ENCODE peak calls at places on chromosomes 7 and 10, in nine cellular contexts. C is ascending aorta, S is GM23338, A is GM13977, U is fibroblast of the aortic adventitia, M is progenitor cell of endocrine pancreas, K is Calu3, B is endothelial cell, W is fibroblast of pulmonary artery. Y is an unnamed sample.
A peak's percentile ranks its signal among the peaks of the same experiment; 100 is the strongest.

GRCh38 chr7:92432299-92432946 is 14.9 kb upstream of the GATAD1 start:
- DNase-seq in K (no peak), C (no peak), U (no peak), W (no peak), A (no peak), M (no peak), B (no peak), S (no peak), Y (no peak)

GRCh38 chr10:123069271-123069670 is 60.5 kb downstream of the ACADSB start:
- DNase-seq in S (no peak), A (no peak), M (no peak), B (no peak), K (no peak), C (no peak), U (no peak), W (no peak), Y (no peak)

GRCh38 chr10:132030898-132031463 is 34.8 kb upstream of the JAKMIP3 start:
- DNase-seq in K (no peak), U (no peak), A (no peak), W (no peak), M (no peak), S (no peak), B (no peak), C (no peak), Y (no peak)

GRCh38 chr7:139095194-139095659 is 14.3 kb downstream of the ZC3HAV1 start:
- DNase-seq in W (no peak), U (no peak), C (no peak), S (no peak), K (no peak), B (no peak), M (no peak), A (peak; percentile 86), Y (peak; percentile 85)

GRCh38 chr7:4720225-4720624 is 38.1 kb downstream of the FOXK1 start:
- DNase-seq in S (no peak), W (no peak), U (no peak), M (no peak), K (no peak), B (no peak), A (no peak), C (no peak), Y (no peak)

GRCh38 chr10:50260791-50261281 is 9.5 kb upstream of the ASAH2 start:
- DNase-seq in U (no peak), S (no peak), M (no peak), K (no peak), C (no peak), B (no peak), W (no peak), A (peak; percentile 74), Y (peak; percentile 77)

GRCh38 chr7:66142334-66142733 is 27.7 kb downstream of the CRCP start:
- DNase-seq in S (no peak), A (no peak), M (no peak), B (no peak), C (no peak), W (no peak), K (no peak), U (no peak), Y (no peak)

GRCh38 chr7:49398730-49399129 is 374.7 kb upstream of the VWC2 start:
- DNase-seq in U (no peak), S (no peak), A (no peak), K (no peak), M (no peak), B (no peak), C (no peak), W (peak; percentile 0), Y (no peak)

GRCh38 chr10:131778385-131778784 is 122.4 kb upstream of the PPP2R2D start:
- DNase-seq in S (no peak), C (no peak), W (no peak), M (no peak), U (no peak), A (no peak), K (no peak), B (no peak), Y (no peak)

GRCh38 chr7:66043681-66044497 is 31.7 kb upstream of the ASL start:
- DNase-seq in M (no peak), U (peak; percentile 25), A (peak; percentile 33), C (peak; percentile 66), B (peak; percentile 41), W (peak; percentile 31), K (peak; percentile 39), S (peak; percentile 83), Y (peak; percentile 36)

GRCh38 chr7:101179780-101180755 is at the start of gene NAT16:
- DNase-seq in W (no peak), K (no peak), U (no peak), A (no peak), B (no peak), M (no peak), S (peak; percentile 69), C (no peak), Y (no peak)

GRCh38 chr7:34061175-34061574 is 155.8 kb downstream of the BMPER start:
- DNase-seq in K (no peak), M (no peak), B (no peak), C (no peak), A (no peak), W (peak; percentile 92), S (no peak), U (peak; percentile 97), Y (no peak)

GRCh38 chr10:28734940-28735759 is 57.8 kb downstream of the BAMBI start:
- DNase-seq in B (no peak), W (peak; percentile 85), A (no peak), M (no peak), S (no peak), U (peak; percentile 98), K (peak; percentile 55), C (no peak), Y (no peak)

GRCh38 chr10:105742184-105742583 is 1101.1 kb downstream of the SORCS3 start:
- DNase-seq in U (no peak), C (no peak), S (no peak), M (no peak), W (no peak), K (no peak), B (no peak), A (no peak), Y (no peak)

GRCh38 chr7:124765401-124766352 is at the start of gene GPR37:
- DNase-seq in U (peak; percentile 51), S (peak; percentile 89), A (peak; percentile 77), M (peak; percentile 54), K (peak; percentile 85), W (peak; percentile 29), B (peak; percentile 66), C (peak; percentile 75), Y (peak; percentile 49)

GRCh38 chr7:13071999-13072398 is 384.6 kb downstream of the ARL4A start:
- DNase-seq in W (no peak), M (no peak), S (no peak), C (no peak), U (peak; percentile 6), A (no peak), B (no peak), K (no peak), Y (no peak)

GRCh38 chr7:111005445-111005844 is 85.5 kb upstream of the LRRN3 start:
- DNase-seq in M (no peak), B (no peak), A (no peak), S (no peak), K (no peak), W (no peak), C (no peak), U (no peak), Y (no peak)

DNA sequence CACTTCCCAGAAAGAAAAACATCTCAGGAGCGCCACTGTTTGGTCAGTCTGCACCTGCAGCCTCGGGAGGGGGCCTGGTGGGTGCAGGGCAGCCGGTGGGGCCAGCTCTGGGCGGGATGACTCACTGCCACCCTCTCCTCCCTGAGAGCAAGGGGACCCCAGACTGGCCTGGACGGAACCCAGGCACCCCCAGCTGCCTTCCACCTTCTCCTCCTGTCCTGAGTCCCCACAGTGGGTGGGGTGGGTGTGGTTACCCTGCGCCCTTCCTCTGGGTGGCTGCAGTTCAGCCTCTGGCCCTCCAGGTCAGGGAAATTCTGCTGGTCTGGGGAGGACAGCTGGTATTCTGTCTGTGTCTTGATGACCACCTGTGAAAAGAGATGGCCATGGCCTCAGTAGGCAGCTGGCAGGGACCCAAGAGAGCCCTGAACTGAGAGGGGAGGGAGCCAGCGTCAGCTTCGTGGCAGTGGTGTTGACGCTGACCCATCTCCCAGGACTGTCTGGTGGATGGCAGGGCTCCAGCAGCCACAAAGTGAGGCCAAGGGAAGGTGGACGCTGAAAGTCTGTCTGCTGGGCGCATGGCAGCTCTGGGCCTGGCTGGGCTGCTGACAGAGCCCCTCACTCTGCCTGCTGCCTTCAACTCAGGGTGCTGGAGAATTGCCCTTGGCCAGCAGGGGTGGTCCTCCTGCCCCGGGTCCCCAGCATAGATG is 8.9 kb downstream of the CALY start:
- DNase-seq in K (no peak), S (no peak), A (peak; percentile 32), U (no peak), W (no peak), M (no peak), B (no peak), C (no peak), Y (no peak)
- TF ChIP-seq CTCF in K (no peak), S (peak; percentile 35), A (no peak), U (no peak), W (no peak), M (no peak), B (no peak), C (no peak), Y (no peak)

DNA sequence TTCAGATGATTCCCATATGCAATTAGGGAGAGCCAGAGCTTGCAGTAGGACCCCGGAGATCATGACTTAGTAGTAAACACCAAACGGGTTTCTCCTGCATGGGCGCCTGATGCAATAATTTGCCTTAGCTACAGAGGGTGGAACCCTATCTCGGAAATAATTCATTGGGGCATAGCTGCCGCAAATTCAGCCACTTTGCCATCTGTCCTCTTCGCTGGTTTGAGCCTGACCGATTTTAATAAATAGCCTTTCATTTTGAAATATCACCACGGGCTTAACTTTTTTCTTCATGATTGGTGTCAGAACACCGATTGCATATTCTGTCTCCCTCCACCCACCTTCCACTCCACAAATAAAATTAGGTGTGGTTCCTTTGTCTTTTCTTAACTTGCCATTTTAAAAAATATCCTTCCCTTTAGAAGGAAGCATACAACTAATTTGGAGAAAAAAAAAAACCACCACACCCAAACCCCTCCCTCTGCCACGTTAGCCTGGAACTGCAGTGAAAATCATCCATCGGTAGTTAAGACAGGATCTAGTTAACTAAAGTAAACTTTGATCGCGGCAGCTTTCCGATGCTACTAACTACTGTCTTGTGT is 1.5 kb downstream of the GARS1 start:
- DNase-seq in W (peak; percentile 46), K (peak; percentile 42), M (no peak), A (peak; percentile 36), C (no peak), S (peak; percentile 43), B (no peak), U (peak; percentile 68), Y (peak; percentile 27)
- TF ChIP-seq CTCF in W (peak; percentile 8), K (peak; percentile 24), M (no peak), A (no peak), C (no peak), S (no peak), B (no peak), U (peak; percentile 23), Y (no peak)

GRCh38 chr7:74057987-74058386 is 25.6 kb upstream of the LIMK1 start:
- DNase-seq in W (no peak), A (no peak), K (no peak), C (no peak), U (no peak), S (no peak), B (no peak), M (no peak), Y (no peak)
- TF ChIP-seq CTCF in W (no peak), A (no peak), K (no peak), C (no peak), U (no peak), S (no peak), B (no peak), M (no peak), Y (no peak)

DNA sequence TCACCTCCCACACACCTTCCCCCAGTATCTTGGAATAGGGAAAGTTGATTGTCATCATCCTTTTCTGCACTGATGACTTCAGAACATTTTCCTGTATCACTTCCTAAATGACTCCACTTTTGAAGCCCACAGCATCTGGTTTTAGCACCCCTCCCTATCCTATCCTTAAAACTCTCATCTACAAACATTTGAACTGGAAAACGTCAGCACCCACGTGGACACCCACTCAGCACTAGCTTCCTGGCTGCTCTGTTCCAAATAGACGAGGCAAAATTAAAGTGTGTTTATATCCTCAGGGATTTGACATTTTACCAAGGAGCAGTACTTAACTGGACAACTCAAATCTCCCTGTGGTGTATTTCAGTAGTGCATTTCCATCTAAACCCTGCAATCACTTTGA is 73.9 kb downstream of the REEP3 start:
- DNase-seq in B (no peak), A (no peak), S (no peak), M (no peak), K (no peak), C (no peak), W (peak; percentile 19), U (peak; percentile 15), Y (no peak)
- TF ChIP-seq CTCF in B (no peak), A (no peak), S (no peak), M (no peak), K (no peak), C (no peak), W (no peak), U (no peak), Y (no peak)